ENCODE peak calls at places on chromosomes 7 and 10, in ten cellular contexts. B, U, C, W, F, D, I, T, H and N are unnamed samples.

GRCh38 chr7:132066776-132067175 is 509.5 kb downstream of the PLXNA4 start:
- DNase-seq in B (peak), U (no peak), C (peak), W (no peak), F (no peak), D (no peak), I (peak), T (peak), H (no peak), N (no peak)

GRCh38 chr10:124446830-124447740 is 2.8 kb downstream of the NKX1-2 start:
- DNase-seq in B (no peak), U (no peak), C (no peak), W (no peak), F (no peak), D (no peak), I (no peak), T (no peak), H (no peak), N (no peak)

GRCh38 chr7:219581-220150 is 27.3 kb downstream of the FAM20C start:
- DNase-seq in B (no peak), U (no peak), C (no peak), W (no peak), F (no peak), D (no peak), I (no peak), T (no peak), H (no peak), N (no peak)

GRCh38 chr7:72217151-72217550 is 195.0 kb downstream of the CALN1 start:
- DNase-seq in B (no peak), U (no peak), C (no peak), W (no peak), F (no peak), D (no peak), I (no peak), T (no peak), H (no peak), N (no peak)

GRCh38 chr7:44119829-44120380 is 3.4 kb downstream of the POLD2 start:
- DNase-seq in B (no peak), U (no peak), C (no peak), W (peak), F (no peak), D (no peak), I (no peak), T (no peak), H (no peak), N (no peak)

GRCh38 chr7:6256709-6257535 is 15.5 kb downstream of the CYTH3 start:
- DNase-seq in B (peak), U (no peak), C (peak), W (peak), F (no peak), D (peak), I (peak), T (no peak), H (no peak), N (no peak)

GRCh38 chr7:129188892-129189660 is 643 bp downstream of the SMO start:
- DNase-seq in B (peak), U (no peak), C (no peak), W (peak), F (no peak), D (no peak), I (peak), T (no peak), H (no peak), N (no peak)

GRCh38 chr10:93816123-93816747 is 58.5 kb downstream of the LGI1 start:
- DNase-seq in B (peak), U (peak), C (no peak), W (peak), F (peak), D (peak), I (peak), T (peak), H (no peak), N (peak)

GRCh38 chr7:149071641-149072437 is 18.7 kb downstream of the ZNF786 start:
- DNase-seq in B (peak), U (no peak), C (no peak), W (peak), F (no peak), D (peak), I (peak), T (peak), H (no peak), N (no peak)

GRCh38 chr10:74640134-74640533 is 186.3 kb upstream of the KAT6B start:
- DNase-seq in B (no peak), U (peak), C (no peak), W (no peak), F (no peak), D (no peak), I (peak), T (no peak), H (no peak), N (no peak)

GRCh38 chr10:7625009-7625408 is 41.8 kb downstream of the ITIH5 start:
- DNase-seq in B (no peak), U (no peak), C (no peak), W (no peak), F (no peak), D (no peak), I (no peak), T (no peak), H (no peak), N (no peak)

GRCh38 chr10:69838853-69839252 is 37.1 kb downstream of the COL13A1 start:
- DNase-seq in B (no peak), U (no peak), C (no peak), W (no peak), F (no peak), D (no peak), I (peak), T (no peak), H (no peak), N (no peak)

GRCh38 chr10:89566095-89566950 is 30.9 kb upstream of the SLC16A12 start:
- DNase-seq in B (no peak), U (no peak), C (no peak), W (no peak), F (no peak), D (no peak), I (no peak), T (no peak), H (no peak), N (no peak)

GRCh38 chr10:26211781-26212444 is 4.7 kb upstream of the GAD2 start:
- DNase-seq in B (no peak), U (no peak), C (no peak), W (no peak), F (no peak), D (no peak), I (no peak), T (no peak), H (no peak), N (no peak)

GRCh38 chr10:89357955-89358354 is 19.9 kb upstream of the IFIT1B start:
- DNase-seq in B (no peak), U (no peak), C (no peak), W (no peak), F (no peak), D (no peak), I (no peak), T (no peak), H (no peak), N (no peak)

GRCh38 chr10:70106958-70107791 is 25.4 kb downstream of the AIFM2 start:
- DNase-seq in B (peak), U (peak), C (no peak), W (peak), F (no peak), D (no peak), I (no peak), T (peak), H (no peak), N (no peak)

GRCh38 chr10:90965720-90966119 is 44.8 kb upstream of the ANKRD1 start:
- DNase-seq in B (no peak), U (no peak), C (no peak), W (no peak), F (no peak), D (no peak), I (no peak), T (no peak), H (no peak), N (no peak)

DNA sequence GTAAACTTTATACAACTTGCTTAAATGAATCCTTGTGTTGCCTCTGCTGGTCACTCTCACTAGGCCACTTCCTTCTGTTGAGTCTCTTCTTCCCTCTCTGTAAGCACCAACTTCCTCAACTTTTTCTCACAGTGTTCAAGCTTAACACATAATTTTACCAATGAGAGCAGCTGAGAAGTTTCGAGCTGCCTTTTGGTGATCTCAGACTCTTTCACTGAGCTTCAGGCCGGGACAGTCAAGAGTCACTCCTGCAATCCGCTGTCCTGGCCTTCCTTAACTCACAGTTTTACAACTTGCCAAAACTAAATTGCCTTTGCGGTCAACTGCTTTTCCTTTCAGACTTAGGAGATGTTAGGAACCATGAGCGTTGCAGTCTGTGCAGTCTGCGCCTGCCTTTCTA is 47.4 kb downstream of the PRPF18 start:
- DNase-seq in B (no peak), U (no peak), C (no peak), W (no peak), F (no peak), D (no peak), I (no peak), T (no peak), H (no peak), N (no peak)
- H3K27ac ChIP-seq in B (peak), U (no peak), C (peak), W (no peak), F (no peak), D (no peak), I (no peak), T (no peak), H (no peak), N (peak)

GRCh38 chr10:12949248-12949647 is 52.3 kb downstream of the CCDC3 start:
- DNase-seq in B (no peak), U (no peak), C (no peak), W (no peak), F (no peak), D (no peak), I (no peak), T (no peak), H (no peak), N (no peak)

GRCh38 chr10:12954866-12955265 is 46.6 kb downstream of the CCDC3 start:
- DNase-seq in B (no peak), U (no peak), C (no peak), W (no peak), F (no peak), D (no peak), I (no peak), T (no peak), H (no peak), N (no peak)

GRCh38 chr10:12946372-12946771 is 55.1 kb downstream of the CCDC3 start:
- DNase-seq in B (no peak), U (no peak), C (peak), W (no peak), F (no peak), D (no peak), I (no peak), T (no peak), H (no peak), N (no peak)

GRCh38 chr10:12947741-12948140 is 53.8 kb downstream of the CCDC3 start:
- DNase-seq in B (no peak), U (no peak), C (peak), W (no peak), F (no peak), D (no peak), I (no peak), T (no peak), H (no peak), N (no peak)

GRCh38 chr10:12950583-12951128 is 50.9 kb downstream of the CCDC3 start:
- DNase-seq in B (no peak), U (no peak), C (no peak), W (no peak), F (no peak), D (no peak), I (no peak), T (no peak), H (no peak), N (no peak)
- H3K27ac ChIP-seq in B (no peak), U (no peak), C (peak), W (no peak), F (no peak), D (no peak), I (no peak), T (no peak), H (no peak), N (no peak)

GRCh38 chr7:70615066-70615465 is 516.9 kb upstream of the GALNT17 start:
- DNase-seq in B (no peak), U (no peak), C (no peak), W (no peak), F (no peak), D (no peak), I (no peak), T (no peak), H (no peak), N (no peak)
- H3K27ac ChIP-seq in B (no peak), U (no peak), C (no peak), W (no peak), F (no peak), D (no peak), I (no peak), T (no peak), H (no peak), N (no peak)

GRCh38 chr7:30761214-30762156 is 9.6 kb downstream of the INMT start:
- DNase-seq in B (no peak), U (no peak), C (no peak), W (no peak), F (no peak), D (no peak), I (no peak), T (peak), H (no peak), N (no peak)

GRCh38 chr7:30765359-30765758 is 5.9 kb upstream of the MINDY4 start:
- DNase-seq in B (no peak), U (no peak), C (no peak), W (no peak), F (no peak), D (no peak), I (no peak), T (no peak), H (no peak), N (no peak)

GRCh38 chr7:30760514-30761213 is 8.7 kb downstream of the INMT start:
- DNase-seq in B (no peak), U (no peak), C (no peak), W (no peak), F (no peak), D (no peak), I (no peak), T (no peak), H (no peak), N (no peak)

DNA sequence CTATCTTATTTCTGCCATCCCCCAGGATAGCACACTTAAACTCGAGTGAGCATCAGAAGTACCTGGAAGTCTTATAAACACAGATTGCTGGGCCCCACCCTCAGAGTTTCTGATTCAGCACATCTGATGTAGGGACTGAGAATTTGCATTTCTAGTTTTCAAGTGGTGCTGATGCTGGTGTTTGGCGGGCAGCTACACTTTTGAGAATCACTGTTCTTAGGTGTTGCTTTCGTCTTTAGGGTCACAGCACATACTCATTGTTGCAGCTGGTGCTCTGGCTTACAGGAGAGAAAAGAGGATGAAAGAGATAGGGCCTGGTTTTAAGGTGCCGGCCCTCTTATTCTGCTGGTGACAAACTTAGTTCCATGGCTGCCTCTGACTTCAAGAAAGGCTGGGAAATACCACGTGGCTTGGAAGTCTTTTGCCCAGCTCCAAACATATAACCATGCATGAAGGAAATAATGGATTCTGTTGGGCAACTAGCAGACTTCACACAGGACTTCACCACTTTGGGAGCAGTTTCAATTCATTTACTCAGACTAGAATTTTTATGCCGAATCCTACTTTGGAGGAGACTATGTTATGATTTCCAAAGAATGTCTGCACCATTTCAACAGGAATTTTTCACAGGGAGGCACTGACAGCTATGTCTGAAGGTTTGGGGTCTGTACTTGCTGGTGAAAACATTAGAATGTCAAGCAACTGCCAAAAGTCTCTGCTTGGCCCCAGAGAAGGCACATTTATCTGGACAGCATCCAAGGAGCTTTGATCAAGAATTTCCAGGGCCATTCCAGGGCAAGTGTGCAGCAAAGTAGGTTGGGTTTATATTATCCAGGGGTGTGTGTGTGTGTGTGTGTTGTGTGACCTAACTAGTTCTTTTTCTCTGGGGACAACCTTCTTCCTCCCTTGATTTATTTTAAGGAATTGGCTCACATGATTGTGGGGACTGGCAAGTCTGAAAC is 6.9 kb upstream of the MINDY4 start:
- DNase-seq in B (peak), U (no peak), C (peak), W (no peak), F (no peak), D (no peak), I (peak), T (no peak), H (no peak), N (no peak)
- H3K27ac ChIP-seq in B (peak), U (no peak), C (peak), W (no peak), F (no peak), D (no peak), I (peak), T (peak), H (no peak), N (no peak)

GRCh38 chr7:40382145-40382544 is 247.3 kb downstream of the SUGCT start:
- DNase-seq in B (no peak), U (no peak), C (no peak), W (no peak), F (no peak), D (no peak), I (no peak), T (no peak), H (no peak), N (no peak)

GRCh38 chr7:40374575-40374974 is 239.8 kb downstream of the SUGCT start:
- DNase-seq in B (no peak), U (no peak), C (no peak), W (no peak), F (no peak), D (no peak), I (peak), T (no peak), H (no peak), N (no peak)

DNA sequence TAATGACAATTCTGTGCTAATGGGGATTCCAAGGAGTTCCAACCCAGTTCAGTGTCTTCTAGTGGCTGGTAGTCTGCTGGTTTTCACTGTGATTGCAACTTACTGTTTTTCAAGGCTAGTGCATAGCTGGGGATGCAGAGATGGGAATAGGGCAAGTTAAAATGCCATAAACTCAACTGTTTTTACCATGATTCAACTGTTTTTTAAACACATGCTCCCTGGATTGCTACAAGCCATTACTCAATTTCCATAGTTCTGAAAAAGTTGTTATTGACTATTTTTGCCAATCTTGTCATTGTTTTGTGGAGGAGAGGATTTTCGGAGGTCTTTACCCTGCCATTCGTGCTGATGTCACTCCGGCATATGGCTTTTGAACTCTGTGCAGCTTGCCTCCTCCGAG is 245.3 kb downstream of the SUGCT start:
- DNase-seq in B (no peak), U (no peak), C (no peak), W (no peak), F (no peak), D (no peak), I (no peak), T (no peak), H (no peak), N (no peak)
- H3K27ac ChIP-seq in B (no peak), U (no peak), C (no peak), W (no peak), F (no peak), D (no peak), I (no peak), T (no peak), H (no peak), N (no peak)